ENCODE peak calls at places on chromosomes 5 and 9, in six cellular contexts. X is aorta, L is Right ventricle myocardium inferior, V is left colon, T is Right ventricle myocardium superior, Q is RWPE2. R is an unnamed sample.

GRCh38 chr5:125058185-125058826 is 311.9 kb upstream of the ZNF608 start:
- ATAC-seq in X (no peak), L (peak), V (no peak), T (peak), Q (no peak), R (no peak)

GRCh38 chr9:93642961-93643360 is 66.6 kb downstream of the PHF2 start:
- ATAC-seq in X (no peak), L (no peak), V (no peak), T (no peak), Q (no peak), R (no peak)

GRCh38 chr5:98454904-98455303 is 318.6 kb upstream of the RGMB start:
- ATAC-seq in X (no peak), L (peak), V (no peak), T (peak), Q (peak), R (peak)

GRCh38 chr5:36066540-36067210 is at the start of gene UGT3A2:
- ATAC-seq in X (peak), L (no peak), V (no peak), T (no peak), Q (peak), R (no peak)

GRCh38 chr5:33937017-33937699 is 972 bp downstream of the RXFP3 start:
- ATAC-seq in X (no peak), L (no peak), V (no peak), T (no peak), Q (no peak), R (no peak)

GRCh38 chr5:149804478-149805450 is 74.7 kb downstream of the PPARGC1B start:
- ATAC-seq in X (no peak), L (no peak), V (no peak), T (peak), Q (no peak), R (no peak)

GRCh38 chr5:147763791-147764525 is 18.6 kb downstream of the JAKMIP2 start:
- ATAC-seq in X (no peak), L (no peak), V (no peak), T (no peak), Q (peak), R (no peak)

GRCh38 chr5:57598756-57599155 is 116.1 kb upstream of the ACTBL2 start:
- ATAC-seq in X (no peak), L (no peak), V (no peak), T (no peak), Q (peak), R (no peak)

GRCh38 chr5:84885479-84886258 is 501.0 kb upstream of the EDIL3 start:
- ATAC-seq in X (no peak), L (peak), V (no peak), T (peak), Q (peak), R (no peak)